ENCODE peak calls at places on chromosomes 1 and 21, in ten cellular contexts. One of them, this sample, is unnamed.

GRCh38 chr1:5967351-5968160 is 24.7 kb downstream of the NPHP4 start:
- DNase-seq in GM23338: no peak
- DNase-seq in IMR-90: no peak
- DNase-seq in ovary: peak
- DNase-seq in mammary epithelial cell: no peak
- DNase-seq in cardiac muscle cell: peak
- DNase-seq in endodermal cell: no peak
- DNase-seq in tibial artery: peak
- DNase-seq in brain microvascular endothelial cell: no peak
- DNase-seq in CD8-positive, alpha-beta T cell: no peak
- DNase-seq in this sample: no peak

GRCh38 chr1:8422439-8423133 is 104.7 kb downstream of the SLC45A1 start:
- DNase-seq in endodermal cell: no peak
- DNase-seq in brain microvascular endothelial cell: peak
- DNase-seq in cardiac muscle cell: peak
- DNase-seq in GM23338: peak
- DNase-seq in IMR-90: peak
- DNase-seq in ovary: peak
- DNase-seq in tibial artery: peak
- DNase-seq in mammary epithelial cell: peak
- DNase-seq in CD8-positive, alpha-beta T cell: no peak
- DNase-seq in this sample: peak

GRCh38 chr1:54811066-54811465 is 9.9 kb upstream of the TTC22 start:
- DNase-seq in cardiac muscle cell: no peak
- DNase-seq in endodermal cell: no peak
- DNase-seq in tibial artery: no peak
- DNase-seq in brain microvascular endothelial cell: no peak
- DNase-seq in ovary: no peak
- DNase-seq in GM23338: no peak
- DNase-seq in IMR-90: no peak
- DNase-seq in mammary epithelial cell: no peak
- DNase-seq in CD8-positive, alpha-beta T cell: no peak
- DNase-seq in this sample: no peak

GRCh38 chr1:87219141-87219540 is 109.5 kb upstream of the LMO4 start:
- DNase-seq in GM23338: no peak
- DNase-seq in tibial artery: no peak
- DNase-seq in IMR-90: no peak
- DNase-seq in CD8-positive, alpha-beta T cell: no peak
- DNase-seq in cardiac muscle cell: no peak
- DNase-seq in mammary epithelial cell: no peak
- DNase-seq in endodermal cell: no peak
- DNase-seq in brain microvascular endothelial cell: no peak
- DNase-seq in ovary: no peak
- DNase-seq in this sample: no peak

GRCh38 chr1:248847181-248847955 is 9.3 kb downstream of the ZNF672 start:
- DNase-seq in IMR-90: no peak
- DNase-seq in brain microvascular endothelial cell: no peak
- DNase-seq in ovary: no peak
- DNase-seq in endodermal cell: peak
- DNase-seq in mammary epithelial cell: no peak
- DNase-seq in CD8-positive, alpha-beta T cell: no peak
- DNase-seq in tibial artery: no peak
- DNase-seq in cardiac muscle cell: no peak
- DNase-seq in GM23338: peak
- DNase-seq in this sample: no peak

GRCh38 chr1:25906644-25907300 is 553 bp upstream of the STMN1 start:
- DNase-seq in GM23338: peak
- DNase-seq in mammary epithelial cell: no peak
- DNase-seq in ovary: no peak
- DNase-seq in brain microvascular endothelial cell: no peak
- DNase-seq in CD8-positive, alpha-beta T cell: no peak
- DNase-seq in endodermal cell: peak
- DNase-seq in IMR-90: no peak
- DNase-seq in tibial artery: peak
- DNase-seq in cardiac muscle cell: no peak
- DNase-seq in this sample: peak

GRCh38 chr1:2250721-2251281 is 22.7 kb downstream of the SKI start:
- DNase-seq in GM23338: no peak
- DNase-seq in tibial artery: no peak
- DNase-seq in brain microvascular endothelial cell: no peak
- DNase-seq in mammary epithelial cell: no peak
- DNase-seq in CD8-positive, alpha-beta T cell: no peak
- DNase-seq in cardiac muscle cell: no peak
- DNase-seq in ovary: no peak
- DNase-seq in IMR-90: no peak
- DNase-seq in endodermal cell: no peak
- DNase-seq in this sample: no peak

GRCh38 chr21:46161180-46161799 is 5.9 kb upstream of the FTCD start:
- DNase-seq in endodermal cell: no peak
- DNase-seq in brain microvascular endothelial cell: no peak
- DNase-seq in ovary: peak
- DNase-seq in tibial artery: peak
- DNase-seq in mammary epithelial cell: no peak
- DNase-seq in CD8-positive, alpha-beta T cell: no peak
- DNase-seq in IMR-90: no peak
- DNase-seq in cardiac muscle cell: no peak
- DNase-seq in GM23338: no peak
- DNase-seq in this sample: no peak

GRCh38 chr1:2466834-2467554 is 9.1 kb upstream of the PLCH2 start:
- DNase-seq in endodermal cell: peak
- DNase-seq in GM23338: peak
- DNase-seq in cardiac muscle cell: no peak
- DNase-seq in IMR-90: no peak
- DNase-seq in brain microvascular endothelial cell: no peak
- DNase-seq in CD8-positive, alpha-beta T cell: no peak
- DNase-seq in tibial artery: no peak
- DNase-seq in ovary: no peak
- DNase-seq in mammary epithelial cell: no peak
- DNase-seq in this sample: no peak

GRCh38 chr1:214022229-214022791 is 34.5 kb downstream of the PROX1 start:
- DNase-seq in brain microvascular endothelial cell: no peak
- DNase-seq in tibial artery: no peak
- DNase-seq in endodermal cell: no peak
- DNase-seq in GM23338: no peak
- DNase-seq in mammary epithelial cell: no peak
- DNase-seq in cardiac muscle cell: no peak
- DNase-seq in IMR-90: no peak
- DNase-seq in ovary: no peak
- DNase-seq in CD8-positive, alpha-beta T cell: no peak
- DNase-seq in this sample: no peak

GRCh38 chr1:43834280-43835140 is 99.1 kb upstream of the ARTN start:
- DNase-seq in mammary epithelial cell: peak
- DNase-seq in CD8-positive, alpha-beta T cell: no peak
- DNase-seq in endodermal cell: no peak
- DNase-seq in GM23338: no peak
- DNase-seq in brain microvascular endothelial cell: peak
- DNase-seq in ovary: no peak
- DNase-seq in tibial artery: no peak
- DNase-seq in IMR-90: no peak
- DNase-seq in cardiac muscle cell: peak
- DNase-seq in this sample: peak

GRCh38 chr1:233625510-233625981 is 11.6 kb downstream of the KCNK1 start:
- DNase-seq in cardiac muscle cell: no peak
- DNase-seq in GM23338: no peak
- DNase-seq in IMR-90: no peak
- DNase-seq in tibial artery: no peak
- DNase-seq in mammary epithelial cell: no peak
- DNase-seq in CD8-positive, alpha-beta T cell: no peak
- DNase-seq in endodermal cell: no peak
- DNase-seq in ovary: no peak
- DNase-seq in brain microvascular endothelial cell: no peak
- DNase-seq in this sample: no peak

GRCh38 chr1:162220009-162220539 is 150.6 kb downstream of the NOS1AP start:
- DNase-seq in brain microvascular endothelial cell: no peak
- DNase-seq in cardiac muscle cell: no peak
- DNase-seq in mammary epithelial cell: no peak
- DNase-seq in GM23338: peak
- DNase-seq in tibial artery: no peak
- DNase-seq in endodermal cell: no peak
- DNase-seq in ovary: no peak
- DNase-seq in IMR-90: no peak
- DNase-seq in CD8-positive, alpha-beta T cell: no peak
- DNase-seq in this sample: no peak

GRCh38 chr1:101235241-101235695 is 1.6 kb upstream of the S1PR1 start:
- DNase-seq in CD8-positive, alpha-beta T cell: no peak
- DNase-seq in cardiac muscle cell: no peak
- DNase-seq in brain microvascular endothelial cell: no peak
- DNase-seq in GM23338: peak
- DNase-seq in tibial artery: no peak
- DNase-seq in ovary: no peak
- DNase-seq in endodermal cell: no peak
- DNase-seq in mammary epithelial cell: no peak
- DNase-seq in IMR-90: no peak
- DNase-seq in this sample: no peak
- H3K27ac ChIP-seq in CD8-positive, alpha-beta T cell: peak
- H3K27ac ChIP-seq in cardiac muscle cell: peak
- H3K27ac ChIP-seq in brain microvascular endothelial cell: no peak
- H3K27ac ChIP-seq in GM23338: no peak
- H3K27ac ChIP-seq in tibial artery: peak
- H3K27ac ChIP-seq in ovary: no peak
- H3K27ac ChIP-seq in endodermal cell: no peak
- H3K27ac ChIP-seq in mammary epithelial cell: peak
- H3K27ac ChIP-seq in IMR-90: peak
- H3K27ac ChIP-seq in this sample: no peak

GRCh38 chr1:27000092-27000816 is 6.8 kb downstream of the TRNP1 start:
- DNase-seq in mammary epithelial cell: no peak
- DNase-seq in brain microvascular endothelial cell: no peak
- DNase-seq in CD8-positive, alpha-beta T cell: no peak
- DNase-seq in tibial artery: no peak
- DNase-seq in GM23338: peak
- DNase-seq in IMR-90: no peak
- DNase-seq in cardiac muscle cell: no peak
- DNase-seq in ovary: no peak
- DNase-seq in endodermal cell: peak
- DNase-seq in this sample: no peak
- H3K27ac ChIP-seq in mammary epithelial cell: peak
- H3K27ac ChIP-seq in brain microvascular endothelial cell: peak
- H3K27ac ChIP-seq in CD8-positive, alpha-beta T cell: no peak
- H3K27ac ChIP-seq in tibial artery: peak
- H3K27ac ChIP-seq in GM23338: peak
- H3K27ac ChIP-seq in IMR-90: peak
- H3K27ac ChIP-seq in cardiac muscle cell: peak
- H3K27ac ChIP-seq in ovary: no peak
- H3K27ac ChIP-seq in endodermal cell: peak
- H3K27ac ChIP-seq in this sample: peak

GRCh38 chr1:247360116-247360898 is 28.6 kb upstream of the ZNF496 start:
- DNase-seq in ovary: no peak
- DNase-seq in cardiac muscle cell: no peak
- DNase-seq in brain microvascular endothelial cell: no peak
- DNase-seq in tibial artery: peak
- DNase-seq in IMR-90: no peak
- DNase-seq in CD8-positive, alpha-beta T cell: no peak
- DNase-seq in GM23338: no peak
- DNase-seq in mammary epithelial cell: no peak
- DNase-seq in endodermal cell: no peak
- DNase-seq in this sample: no peak

GRCh38 chr1:247357781-247358211 is 26.1 kb upstream of the ZNF496 start:
- DNase-seq in cardiac muscle cell: peak
- DNase-seq in IMR-90: peak
- DNase-seq in CD8-positive, alpha-beta T cell: no peak
- DNase-seq in mammary epithelial cell: peak
- DNase-seq in GM23338: no peak
- DNase-seq in endodermal cell: peak
- DNase-seq in tibial artery: peak
- DNase-seq in brain microvascular endothelial cell: peak
- DNase-seq in ovary: no peak
- DNase-seq in this sample: peak

GRCh38 chr1:247358920-247359319 is 27.3 kb upstream of the ZNF496 start:
- DNase-seq in CD8-positive, alpha-beta T cell: no peak
- DNase-seq in cardiac muscle cell: peak
- DNase-seq in endodermal cell: no peak
- DNase-seq in IMR-90: peak
- DNase-seq in mammary epithelial cell: peak
- DNase-seq in tibial artery: no peak
- DNase-seq in GM23338: no peak
- DNase-seq in brain microvascular endothelial cell: peak
- DNase-seq in ovary: no peak
- DNase-seq in this sample: peak

GRCh38 chr1:247362074-247362597 is 30.5 kb upstream of the ZNF496 start:
- DNase-seq in CD8-positive, alpha-beta T cell: no peak
- DNase-seq in cardiac muscle cell: no peak
- DNase-seq in tibial artery: no peak
- DNase-seq in GM23338: no peak
- DNase-seq in brain microvascular endothelial cell: no peak
- DNase-seq in IMR-90: no peak
- DNase-seq in endodermal cell: no peak
- DNase-seq in ovary: no peak
- DNase-seq in mammary epithelial cell: no peak
- DNase-seq in this sample: no peak

GRCh38 chr1:247360991-247361721 is 29.5 kb upstream of the ZNF496 start:
- DNase-seq in ovary: peak
- DNase-seq in CD8-positive, alpha-beta T cell: no peak
- DNase-seq in cardiac muscle cell: peak
- DNase-seq in brain microvascular endothelial cell: no peak
- DNase-seq in mammary epithelial cell: no peak
- DNase-seq in tibial artery: peak
- DNase-seq in IMR-90: peak
- DNase-seq in GM23338: no peak
- DNase-seq in endodermal cell: no peak
- DNase-seq in this sample: no peak
- H3K27ac ChIP-seq in ovary: peak
- H3K27ac ChIP-seq in CD8-positive, alpha-beta T cell: no peak
- H3K27ac ChIP-seq in cardiac muscle cell: no peak
- H3K27ac ChIP-seq in brain microvascular endothelial cell: no peak
- H3K27ac ChIP-seq in mammary epithelial cell: no peak
- H3K27ac ChIP-seq in tibial artery: peak
- H3K27ac ChIP-seq in IMR-90: no peak
- H3K27ac ChIP-seq in GM23338: no peak
- H3K27ac ChIP-seq in endodermal cell: no peak
- H3K27ac ChIP-seq in this sample: no peak

GRCh38 chr21:43718872-43719747 is at the start of gene PDXK:
- DNase-seq in CD8-positive, alpha-beta T cell: peak
- DNase-seq in mammary epithelial cell: peak
- DNase-seq in GM23338: peak
- DNase-seq in brain microvascular endothelial cell: peak
- DNase-seq in endodermal cell: peak
- DNase-seq in tibial artery: peak
- DNase-seq in ovary: peak
- DNase-seq in cardiac muscle cell: peak
- DNase-seq in IMR-90: peak
- DNase-seq in this sample: peak

GRCh38 chr21:43721939-43722338 is 3.0 kb downstream of the PDXK start:
- DNase-seq in brain microvascular endothelial cell: no peak
- DNase-seq in GM23338: no peak
- DNase-seq in CD8-positive, alpha-beta T cell: no peak
- DNase-seq in cardiac muscle cell: no peak
- DNase-seq in ovary: no peak
- DNase-seq in endodermal cell: peak
- DNase-seq in tibial artery: no peak
- DNase-seq in IMR-90: no peak
- DNase-seq in mammary epithelial cell: no peak
- DNase-seq in this sample: no peak

GRCh38 chr21:43721225-43721605 is 2.3 kb downstream of the PDXK start:
- DNase-seq in GM23338: no peak
- DNase-seq in ovary: no peak
- DNase-seq in endodermal cell: no peak
- DNase-seq in brain microvascular endothelial cell: no peak
- DNase-seq in mammary epithelial cell: no peak
- DNase-seq in cardiac muscle cell: no peak
- DNase-seq in IMR-90: no peak
- DNase-seq in CD8-positive, alpha-beta T cell: no peak
- DNase-seq in tibial artery: no peak
- DNase-seq in this sample: no peak

GRCh38 chr21:43719748-43720538 is 1.0 kb downstream of the PDXK start:
- DNase-seq in tibial artery: no peak
- DNase-seq in endodermal cell: peak
- DNase-seq in ovary: no peak
- DNase-seq in mammary epithelial cell: no peak
- DNase-seq in GM23338: no peak
- DNase-seq in brain microvascular endothelial cell: no peak
- DNase-seq in cardiac muscle cell: no peak
- DNase-seq in CD8-positive, alpha-beta T cell: no peak
- DNase-seq in IMR-90: no peak
- DNase-seq in this sample: no peak

GRCh38 chr21:43720539-43721224 is 1.8 kb downstream of the PDXK start:
- DNase-seq in brain microvascular endothelial cell: no peak
- DNase-seq in GM23338: no peak
- DNase-seq in IMR-90: no peak
- DNase-seq in mammary epithelial cell: no peak
- DNase-seq in endodermal cell: peak
- DNase-seq in tibial artery: no peak
- DNase-seq in ovary: no peak
- DNase-seq in CD8-positive, alpha-beta T cell: no peak
- DNase-seq in cardiac muscle cell: no peak
- DNase-seq in this sample: no peak
- H3K27ac ChIP-seq in brain microvascular endothelial cell: no peak
- H3K27ac ChIP-seq in GM23338: no peak
- H3K27ac ChIP-seq in IMR-90: peak
- H3K27ac ChIP-seq in mammary epithelial cell: no peak
- H3K27ac ChIP-seq in endodermal cell: no peak
- H3K27ac ChIP-seq in tibial artery: peak
- H3K27ac ChIP-seq in ovary: no peak
- H3K27ac ChIP-seq in CD8-positive, alpha-beta T cell: no peak
- H3K27ac ChIP-seq in cardiac muscle cell: no peak
- H3K27ac ChIP-seq in this sample: no peak

This sample was measured in PC-3.